ENCODE peak calls at places on chromosome 19, in ten cellular contexts. R, X, I, L, G, N, H, P, B and A are unnamed samples.

GRCh38 chr19:39471756-39472536 is 8.7 kb upstream of the TIMM50 start:
- DNase-seq in G (no peak), B (no peak), I (no peak), R (no peak), H (no peak), N (no peak), X (no peak), L (no peak), P (no peak), A (no peak)

GRCh38 chr19:6599866-6600454 is 9.0 kb upstream of the CD70 start:
- DNase-seq in R (no peak), P (no peak), X (no peak), B (no peak), N (no peak), L (no peak), H (no peak), I (no peak), G (no peak), A (no peak)

GRCh38 chr19:39237200-39238184 is 7.3 kb downstream of the IFNL3 start:
- DNase-seq in X (peak; percentile 26), I (no peak), R (no peak), G (peak; percentile 22), H (peak; percentile 54), B (peak; percentile 13), P (peak; percentile 32), L (no peak), N (peak; percentile 61), A (peak; percentile 12)

GRCh38 chr19:280541-281007 is 10.6 kb downstream of the PLPP2 start:
- DNase-seq in P (no peak), B (no peak), I (no peak), G (no peak), H (no peak), N (no peak), R (no peak), L (no peak), X (no peak), A (no peak)

GRCh38 chr19:11091343-11092153 is 2.3 kb downstream of the LDLR start:
- DNase-seq in N (peak; percentile 79), L (no peak), R (peak; percentile 66), I (peak; percentile 90), H (peak; percentile 99), B (no peak), P (peak; percentile 32), G (peak; percentile 99), X (no peak), A (peak; percentile 71)

GRCh38 chr19:54316746-54317107 is 3.8 kb upstream of the LILRA5 start:
- DNase-seq in N (no peak), R (no peak), I (no peak), X (no peak), H (peak; percentile 35), P (no peak), L (no peak), B (no peak), G (peak; percentile 26), A (no peak)

GRCh38 chr19:58581227-58582141 is 8.3 kb upstream of the MZF1 start:
- DNase-seq in L (no peak), B (peak; percentile 86), I (peak; percentile 90), H (no peak), X (peak; percentile 92), R (peak; percentile 88), G (peak; percentile 64), P (peak; percentile 88), N (peak; percentile 84), A (peak; percentile 71)

GRCh38 chr19:18889949-18890745 is 5.8 kb downstream of the CERS1 start:
- DNase-seq in G (no peak), R (no peak), P (no peak), I (no peak), H (no peak), N (no peak), X (no peak), L (no peak), B (no peak), A (no peak)

GRCh38 chr19:13796301-13797057 is 1.2 kb downstream of the ZSWIM4 start:
- DNase-seq in R (peak; percentile 84), I (peak; percentile 95), B (no peak), N (peak; percentile 51), X (no peak), L (no peak), P (no peak), G (peak; percentile 96), H (peak; percentile 99), A (no peak)

GRCh38 chr19:28855216-28855615 is 357.7 kb downstream of the UQCRFS1 start:
- DNase-seq in P (no peak), N (no peak), H (no peak), B (no peak), R (no peak), I (no peak), G (no peak), L (no peak), X (no peak), A (no peak)

GRCh38 chr19:57269515-57270250 is 10.6 kb upstream of the ZNF460 start:
- DNase-seq in L (no peak), G (peak; percentile 81), H (peak; percentile 92), I (peak; percentile 65), N (no peak), P (no peak), R (no peak), B (peak; percentile 18), X (no peak), A (no peak)

GRCh38 chr19:4140237-4140711 is 13.2 kb upstream of the CREB3L3 start:
- DNase-seq in H (peak; percentile 85), L (peak; percentile 33), I (peak; percentile 83), B (peak; percentile 14), R (no peak), N (peak; percentile 68), G (peak; percentile 59), X (no peak), P (no peak), A (no peak)

GRCh38 chr19:51156710-51157109 is 14.6 kb downstream of the SIGLEC7 start:
- DNase-seq in X (no peak), G (no peak), R (no peak), B (no peak), I (no peak), N (no peak), L (no peak), H (no peak), P (no peak), A (no peak)